ENCODE peak calls at places on chromosomes 4 and X, in seven cellular contexts. Y, F, J, W, P, E and T are unnamed samples.

GRCh38 chr4:15541941-15542340 is 72.3 kb downstream of the CC2D2A start:
- DNase-seq in Y (no peak), F (no peak), J (no peak), W (no peak), P (no peak), E (no peak), T (no peak)

GRCh38 chrX:102950908-102951866 is 14.1 kb downstream of the RAB40AL start:
- DNase-seq in Y (peak; percentile 31), F (no peak), J (peak; percentile 76), W (peak; percentile 82), P (no peak), E (peak; percentile 25), T (peak; percentile 52)

GRCh38 chr4:152257601-152258066 is 278.3 kb downstream of the FBXW7 start:
- DNase-seq in Y (peak; percentile 21), F (no peak), J (no peak), W (peak; percentile 53), P (no peak), E (no peak), T (peak; percentile 30)

GRCh38 chr4:3710451-3711182 is 55.6 kb upstream of the ADRA2C start:
- DNase-seq in Y (no peak), F (no peak), J (peak; percentile 71), W (no peak), P (no peak), E (peak; percentile 14), T (no peak)

GRCh38 chr4:88457307-88458090 is 580 bp downstream of the HERC5 start:
- DNase-seq in Y (peak; percentile 25), F (peak; percentile 40), J (peak; percentile 68), W (no peak), P (no peak), E (peak; percentile 66), T (peak; percentile 8)

GRCh38 chr4:59122626-59123025 is 2012.4 kb upstream of the IGFBP7 start:
- DNase-seq in Y (no peak), F (no peak), J (no peak), W (no peak), P (no peak), E (no peak), T (no peak)

GRCh38 chr4:153792007-153792892 is 3.4 kb upstream of the SFRP2 start:
- DNase-seq in Y (no peak), F (peak; percentile 34), J (peak; percentile 86), W (peak; percentile 58), P (no peak), E (peak; percentile 58), T (peak; percentile 29)

GRCh38 chr4:169283114-169283509 is 12.4 kb upstream of the SH3RF1 start:
- DNase-seq in Y (peak; percentile 90), F (no peak), J (no peak), W (peak; percentile 8), P (no peak), E (no peak), T (peak; percentile 80)

GRCh38 chr4:90121961-90122748 is 5.0 kb upstream of the CCSER1 start:
- DNase-seq in Y (peak; percentile 47), F (no peak), J (no peak), W (no peak), P (no peak), E (no peak), T (peak; percentile 3)

GRCh38 chr4:142582340-142582739 is 263.8 kb downstream of the INPP4B start:
- DNase-seq in Y (no peak), F (no peak), J (no peak), W (no peak), P (no peak), E (no peak), T (no peak)

GRCh38 chr4:91837608-91838029 is 466.1 kb upstream of the GRID2 start:
- DNase-seq in Y (peak; percentile 30), F (no peak), J (no peak), W (no peak), P (no peak), E (no peak), T (peak; percentile 88)

GRCh38 chrX:153441981-153442380 is 3.9 kb downstream of the TREX2 start:
- DNase-seq in Y (no peak), F (no peak), J (no peak), W (no peak), P (no peak), E (no peak), T (no peak)

GRCh38 chr4:184941671-184942070 is 76.6 kb upstream of the HELT start:
- DNase-seq in Y (no peak), F (no peak), J (no peak), W (no peak), P (no peak), E (no peak), T (no peak)

GRCh38 chr4:71020611-71021010 is 27.2 kb downstream of the DCK start:
- DNase-seq in Y (peak; percentile 16), F (no peak), J (no peak), W (no peak), P (no peak), E (no peak), T (peak; percentile 33)

GRCh38 chrX:43881410-43882293 is 598 bp downstream of the MAOB start:
- DNase-seq in Y (no peak), F (no peak), J (no peak), W (no peak), P (no peak), E (peak; percentile 22), T (no peak)

GRCh38 chr4:110636677-110637407 is 14.0 kb upstream of the PITX2 start:
- DNase-seq in Y (peak; percentile 92), F (peak; percentile 67), J (peak; percentile 80), W (peak; percentile 51), P (no peak), E (peak; percentile 39), T (peak; percentile 39)

GRCh38 chrX:38514014-38514854 is 47.1 kb upstream of the TSPAN7 start:
- DNase-seq in Y (no peak), F (no peak), J (no peak), W (no peak), P (no peak), E (no peak), T (no peak)